ENCODE peak calls at places on chromosome 5, in nine cellular contexts. W is mesothelial cell of epicardium; R is left cardiac atrium; Y is KBM-7; T is GM10248; D is PC-3; J is HEK293T; S is stimulated activated CD4-positive, alpha-beta T cell treated with anti-CD3 and anti-CD28 coated beads, Interleukin-12 subunit alpha, Interleukin-12 subunit beta, amount 100 ng/mL, for 4 hours; E is NCI-H524 treated with DMSO at 0.1 percent for 48 hours. B is an unnamed sample.

GRCh38 chr5:154762700-154763099 is 7.5 kb downstream of the LARP1 start:
- DNase-seq in E (no peak), R (no peak), T (no peak), S (no peak), J (no peak), Y (no peak), W (no peak), D (no peak), B (no peak)

GRCh38 chr5:172007795-172008465 is 1.5 kb upstream of the FBXW11 start:
- DNase-seq in E (no peak), J (no peak), Y (no peak), T (no peak), D (peak), R (no peak), S (no peak), W (no peak), B (no peak)

GRCh38 chr5:159663986-159664385 is 252.3 kb upstream of the ADRA1B start:
- DNase-seq in Y (no peak), T (no peak), W (no peak), E (no peak), J (no peak), S (no peak), D (no peak), R (no peak), B (no peak)

GRCh38 chr5:83528439-83528769 is 56.9 kb downstream of the VCAN start:
- DNase-seq in Y (no peak), E (no peak), T (no peak), J (no peak), R (no peak), D (no peak), W (no peak), S (no peak), B (no peak)

GRCh38 chr5:127254729-127255284 is 35.8 kb upstream of the MEGF10 start:
- DNase-seq in W (no peak), S (no peak), T (no peak), R (no peak), J (no peak), Y (no peak), E (no peak), D (peak), B (no peak)

GRCh38 chr5:32538031-32538547 is 47.3 kb upstream of the SUB1 start:
- DNase-seq in W (no peak), T (peak), S (peak), J (no peak), E (no peak), R (peak), Y (no peak), D (no peak), B (peak)

GRCh38 chr5:56490971-56491468 is 257.9 kb upstream of the ANKRD55 start:
- DNase-seq in J (peak), E (no peak), R (no peak), W (no peak), Y (peak), S (peak), D (peak), T (no peak), B (no peak)

GRCh38 chr5:178624626-178625546 is 2.0 kb downstream of the CLK4 start:
- DNase-seq in R (no peak), T (no peak), Y (peak), E (no peak), J (no peak), D (peak), W (no peak), S (no peak), B (no peak)